ENCODE peak calls at places on chromosomes 5 and 9, in eight cellular contexts. One of them, this sample, is unnamed. For H3K4me1, the result is how much of the 10 kb centered on the place peaks cover.

GRCh38 chr5:179272326-179273073 is 72.8 kb downstream of the ADAMTS2 start:
- DNase-seq in heart left ventricle: no peak
- DNase-seq in right lobe of liver: peak
- DNase-seq in endothelial cell of umbilical vein: no peak
- DNase-seq in adrenal gland: peak
- DNase-seq in ovary: peak
- DNase-seq in stomach: no peak
- DNase-seq in spleen: peak
- DNase-seq in this sample: no peak

GRCh38 chr5:2068515-2068914 is 185.8 kb upstream of the IRX4 start:
- DNase-seq in heart left ventricle: no peak
- DNase-seq in right lobe of liver: no peak
- DNase-seq in endothelial cell of umbilical vein: no peak
- DNase-seq in adrenal gland: no peak
- DNase-seq in ovary: no peak
- DNase-seq in stomach: no peak
- DNase-seq in spleen: no peak
- DNase-seq in this sample: no peak

GRCh38 chr5:175306381-175306780 is 137.6 kb downstream of the DRD1 start:
- DNase-seq in heart left ventricle: no peak
- DNase-seq in right lobe of liver: no peak
- DNase-seq in endothelial cell of umbilical vein: no peak
- DNase-seq in adrenal gland: no peak
- DNase-seq in ovary: no peak
- DNase-seq in stomach: no peak
- DNase-seq in spleen: no peak
- DNase-seq in this sample: no peak

GRCh38 chr5:67066815-67067214 is 129.8 kb downstream of the CD180 start:
- DNase-seq in heart left ventricle: no peak
- DNase-seq in right lobe of liver: no peak
- DNase-seq in endothelial cell of umbilical vein: no peak
- DNase-seq in adrenal gland: no peak
- DNase-seq in ovary: no peak
- DNase-seq in stomach: no peak
- DNase-seq in spleen: no peak
- DNase-seq in this sample: no peak

GRCh38 chr9:81474125-81474524 is 215.2 kb downstream of the TLE1 start:
- DNase-seq in heart left ventricle: no peak
- DNase-seq in right lobe of liver: no peak
- DNase-seq in endothelial cell of umbilical vein: no peak
- DNase-seq in adrenal gland: no peak
- DNase-seq in ovary: no peak
- DNase-seq in stomach: no peak
- DNase-seq in spleen: no peak
- DNase-seq in this sample: no peak

GRCh38 chr9:122332643-122333042 is 38.2 kb upstream of the PTGS1 start:
- DNase-seq in heart left ventricle: no peak
- DNase-seq in right lobe of liver: no peak
- DNase-seq in endothelial cell of umbilical vein: no peak
- DNase-seq in adrenal gland: no peak
- DNase-seq in ovary: no peak
- DNase-seq in stomach: no peak
- DNase-seq in spleen: no peak
- DNase-seq in this sample: no peak

GRCh38 chr5:41921874-41922273 is 3.2 kb upstream of the FBXO4 start:
- DNase-seq in heart left ventricle: no peak
- DNase-seq in right lobe of liver: no peak
- DNase-seq in endothelial cell of umbilical vein: peak
- DNase-seq in adrenal gland: no peak
- DNase-seq in ovary: no peak
- DNase-seq in stomach: no peak
- DNase-seq in spleen: no peak
- DNase-seq in this sample: no peak

GRCh38 chr5:104942735-104943134 is 1380.1 kb upstream of the NUDT12 start:
- DNase-seq in heart left ventricle: no peak
- DNase-seq in right lobe of liver: no peak
- DNase-seq in endothelial cell of umbilical vein: peak
- DNase-seq in adrenal gland: no peak
- DNase-seq in ovary: no peak
- DNase-seq in stomach: no peak
- DNase-seq in spleen: no peak
- DNase-seq in this sample: no peak

GRCh38 chr5:143695941-143696340 is 116.0 kb upstream of the HMHB1 start:
- DNase-seq in heart left ventricle: no peak
- DNase-seq in right lobe of liver: no peak
- DNase-seq in endothelial cell of umbilical vein: no peak
- DNase-seq in adrenal gland: no peak
- DNase-seq in ovary: no peak
- DNase-seq in stomach: no peak
- DNase-seq in spleen: no peak
- DNase-seq in this sample: no peak

GRCh38 chr5:109898547-109899544 is 209.1 kb downstream of the MAN2A1 start:
- DNase-seq in heart left ventricle: no peak
- DNase-seq in right lobe of liver: no peak
- DNase-seq in endothelial cell of umbilical vein: no peak
- DNase-seq in adrenal gland: no peak
- DNase-seq in ovary: no peak
- DNase-seq in stomach: no peak
- DNase-seq in spleen: no peak
- DNase-seq in this sample: no peak

GRCh38 chr5:115262066-115262404 is 642 bp downstream of the PGGT1B start:
- DNase-seq in heart left ventricle: no peak
- DNase-seq in right lobe of liver: no peak
- DNase-seq in endothelial cell of umbilical vein: peak
- DNase-seq in adrenal gland: no peak
- DNase-seq in ovary: no peak
- DNase-seq in stomach: no peak
- DNase-seq in spleen: no peak
- DNase-seq in this sample: no peak

GRCh38 chr5:34675857-34676256 is 19.7 kb downstream of the RAI14 start:
- DNase-seq in heart left ventricle: no peak
- DNase-seq in right lobe of liver: no peak
- DNase-seq in endothelial cell of umbilical vein: no peak
- DNase-seq in adrenal gland: no peak
- DNase-seq in ovary: no peak
- DNase-seq in stomach: no peak
- DNase-seq in spleen: no peak
- DNase-seq in this sample: no peak
- H3K27ac ChIP-seq in heart left ventricle: no peak
- H3K27ac ChIP-seq in right lobe of liver: no peak
- H3K27ac ChIP-seq in endothelial cell of umbilical vein: peak
- H3K27ac ChIP-seq in adrenal gland: no peak
- H3K27ac ChIP-seq in ovary: no peak
- H3K27ac ChIP-seq in stomach: no peak
- H3K27ac ChIP-seq in spleen: no peak
- H3K27ac ChIP-seq in this sample: no peak

GRCh38 chr5:157731272-157732129 is at the start of gene THG1L:
- DNase-seq in heart left ventricle: peak
- DNase-seq in right lobe of liver: peak
- DNase-seq in endothelial cell of umbilical vein: peak
- DNase-seq in adrenal gland: peak
- DNase-seq in ovary: peak
- DNase-seq in stomach: peak
- DNase-seq in spleen: peak
- DNase-seq in this sample: peak
- TF ChIP-seq POLR2A in heart left ventricle: no peak
- TF ChIP-seq POLR2A in right lobe of liver: peak
- TF ChIP-seq POLR2A in endothelial cell of umbilical vein: peak
- TF ChIP-seq POLR2A in adrenal gland: peak
- TF ChIP-seq POLR2A in ovary: peak
- TF ChIP-seq POLR2A in stomach: no peak
- TF ChIP-seq POLR2A in spleen: peak
- TF ChIP-seq POLR2A in this sample: no peak

DNA sequence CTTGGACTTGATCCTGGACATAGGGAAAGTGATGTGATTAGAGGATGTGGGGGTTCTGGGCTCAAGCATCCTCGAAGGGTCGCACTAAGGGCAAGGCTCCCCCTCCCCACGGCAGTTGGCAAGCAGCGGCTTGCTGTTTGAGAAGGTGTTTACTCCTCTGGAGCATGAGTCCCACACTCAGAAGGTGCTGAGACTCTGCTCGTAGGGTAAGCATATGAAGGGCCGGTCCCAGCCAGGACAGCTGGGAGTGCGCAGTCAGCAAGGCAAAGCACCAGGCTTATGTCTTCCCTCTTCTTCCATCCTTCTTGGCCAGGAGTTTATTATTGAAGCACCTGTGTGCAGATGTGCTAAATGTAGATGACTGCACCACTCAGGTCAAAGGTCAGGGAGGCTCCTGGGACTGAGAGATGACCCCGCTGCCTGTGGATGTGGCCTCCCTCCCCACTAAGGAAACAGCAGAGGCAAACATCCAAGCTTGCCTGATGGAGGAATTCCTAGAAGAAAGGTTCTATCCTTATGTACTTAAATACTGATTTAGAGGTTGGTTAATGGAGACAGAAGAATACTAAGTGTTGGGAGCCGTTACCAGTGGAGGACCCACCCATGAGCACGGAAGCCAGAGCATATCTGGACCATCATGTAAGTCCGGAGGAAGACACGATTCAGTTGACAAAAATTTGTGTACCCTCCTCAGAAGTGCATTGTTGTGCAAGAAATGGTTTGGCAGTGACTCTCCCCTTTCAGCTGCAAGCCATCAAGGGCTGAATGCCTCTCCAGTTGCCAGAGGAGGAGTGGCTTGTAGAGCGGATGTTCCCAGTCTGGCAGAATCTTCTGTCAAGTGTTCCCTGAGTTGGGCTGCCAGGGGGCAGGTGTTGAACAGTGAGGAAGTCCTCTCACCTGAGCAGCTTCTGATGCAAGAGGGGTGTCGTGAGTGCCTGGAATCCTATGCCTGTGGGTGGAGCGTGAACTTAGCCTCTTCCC is 27.2 kb upstream of the CDKN2AIPNL start:
- DNase-seq in heart left ventricle: peak
- DNase-seq in right lobe of liver: peak
- DNase-seq in endothelial cell of umbilical vein: no peak
- DNase-seq in adrenal gland: peak
- DNase-seq in ovary: peak
- DNase-seq in stomach: peak
- DNase-seq in spleen: peak
- DNase-seq in this sample: peak
- H3K4me1 ChIP-seq in heart left ventricle: under half
- H3K4me1 ChIP-seq in right lobe of liver: under half
- H3K4me1 ChIP-seq in endothelial cell of umbilical vein: under half
- H3K4me1 ChIP-seq in adrenal gland: under half
- H3K4me1 ChIP-seq in ovary: under half
- H3K4me1 ChIP-seq in stomach: under half
- H3K4me1 ChIP-seq in spleen: under half
- H3K4me1 ChIP-seq in this sample: under half

GRCh38 chr5:14901462-14902051 is 30.0 kb upstream of the ANKH start:
- DNase-seq in heart left ventricle: peak
- DNase-seq in right lobe of liver: no peak
- DNase-seq in endothelial cell of umbilical vein: no peak
- DNase-seq in adrenal gland: peak
- DNase-seq in ovary: no peak
- DNase-seq in stomach: no peak
- DNase-seq in spleen: no peak
- DNase-seq in this sample: peak

GRCh38 chr5:14908195-14908594 is 36.6 kb upstream of the ANKH start:
- DNase-seq in heart left ventricle: peak
- DNase-seq in right lobe of liver: no peak
- DNase-seq in endothelial cell of umbilical vein: no peak
- DNase-seq in adrenal gland: no peak
- DNase-seq in ovary: no peak
- DNase-seq in stomach: no peak
- DNase-seq in spleen: no peak
- DNase-seq in this sample: no peak

GRCh38 chr5:14900661-14901461 is 29.3 kb upstream of the ANKH start:
- DNase-seq in heart left ventricle: peak
- DNase-seq in right lobe of liver: peak
- DNase-seq in endothelial cell of umbilical vein: peak
- DNase-seq in adrenal gland: peak
- DNase-seq in ovary: no peak
- DNase-seq in stomach: no peak
- DNase-seq in spleen: no peak
- DNase-seq in this sample: no peak

GRCh38 chr5:14906628-14907027 is 35.0 kb upstream of the ANKH start:
- DNase-seq in heart left ventricle: no peak
- DNase-seq in right lobe of liver: no peak
- DNase-seq in endothelial cell of umbilical vein: no peak
- DNase-seq in adrenal gland: no peak
- DNase-seq in ovary: no peak
- DNase-seq in stomach: no peak
- DNase-seq in spleen: no peak
- DNase-seq in this sample: no peak

DNA sequence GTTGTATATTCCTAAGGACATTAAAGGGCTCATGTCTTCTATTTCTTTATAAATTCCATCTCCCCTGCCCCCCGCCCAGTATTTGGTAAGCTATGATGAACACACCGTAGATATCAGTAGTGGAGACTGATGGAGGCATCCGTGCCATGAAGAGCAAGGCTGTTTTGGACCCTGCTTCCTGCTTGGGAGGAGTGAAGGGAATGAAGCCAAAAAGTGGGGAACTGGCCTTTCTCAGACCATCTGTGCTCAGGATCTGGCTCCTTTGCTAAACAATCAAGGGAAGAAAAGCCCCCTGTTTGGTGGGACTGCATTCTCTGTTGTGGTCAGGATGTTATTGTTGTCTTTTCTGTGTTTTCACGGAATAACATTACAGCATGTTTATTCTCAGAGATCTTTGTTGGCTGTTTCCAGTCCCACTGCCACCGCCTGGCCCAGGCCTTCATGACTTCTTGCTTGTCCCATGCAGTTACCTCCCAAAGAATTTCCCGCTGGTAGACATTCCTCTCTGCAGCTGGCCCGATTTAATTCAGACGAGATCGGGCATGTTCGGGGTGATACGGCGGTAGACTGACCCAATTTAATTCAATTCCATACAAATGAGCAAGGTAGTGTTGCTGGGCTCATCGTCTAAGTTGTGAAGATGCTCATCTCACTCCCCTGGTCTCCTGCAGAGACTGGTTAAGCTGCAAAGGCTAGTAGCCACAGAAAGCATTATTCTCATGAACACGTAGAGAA is 31.4 kb upstream of the ANKH start:
- DNase-seq in heart left ventricle: no peak
- DNase-seq in right lobe of liver: no peak
- DNase-seq in endothelial cell of umbilical vein: no peak
- DNase-seq in adrenal gland: no peak
- DNase-seq in ovary: no peak
- DNase-seq in stomach: no peak
- DNase-seq in spleen: no peak
- DNase-seq in this sample: no peak
- H3K27ac ChIP-seq in heart left ventricle: peak
- H3K27ac ChIP-seq in right lobe of liver: no peak
- H3K27ac ChIP-seq in endothelial cell of umbilical vein: no peak
- H3K27ac ChIP-seq in adrenal gland: no peak
- H3K27ac ChIP-seq in ovary: no peak
- H3K27ac ChIP-seq in stomach: no peak
- H3K27ac ChIP-seq in spleen: no peak
- H3K27ac ChIP-seq in this sample: no peak